ENCODE peak calls at places on chromosomes 4 and X, in five cellular contexts. A is RWPE1, O is caudate nucleus, G is tibial nerve, M is WERI-Rb-1. X is an unnamed sample.
A peak's percentile ranks its signal among the peaks of the same experiment; 100 is the strongest.

GRCh38 chrX:76279007-76279406 is 106.1 kb downstream of the PBDC1 start:
- DNase-seq in A (peak; percentile 7), O (no peak), G (peak; percentile 20), M (peak; percentile 48), X (peak; percentile 6)

GRCh38 chrX:11755724-11756123 is 2.3 kb upstream of the MSL3 start:
- DNase-seq in O (no peak), M (no peak), A (no peak), G (no peak), X (no peak)

GRCh38 chr4:1112174-1112820 is 1.1 kb downstream of the RNF212 start:
- DNase-seq in O (no peak), G (no peak), M (no peak), A (no peak), X (no peak)

GRCh38 chrX:1554469-1555210 is 17.7 kb upstream of the P2RY8 start:
- DNase-seq in O (no peak), A (no peak), M (no peak), G (no peak), X (no peak)

GRCh38 chrX:42109428-42109827 is 186.1 kb upstream of the CASK start:
- DNase-seq in A (no peak), M (no peak), G (no peak), O (no peak), X (no peak)

GRCh38 chr4:1154523-1155182 is 17.7 kb downstream of the SPON2 start:
- DNase-seq in A (no peak), G (no peak), M (no peak), O (no peak), X (no peak)

GRCh38 chr4:10345381-10345784 is 111.8 kb downstream of the ZNF518B start:
- DNase-seq in M (no peak), A (no peak), G (no peak), O (no peak), X (no peak)

GRCh38 chrX:39619182-39620009 is 478.4 kb downstream of the BCOR start:
- DNase-seq in A (peak; percentile 14), M (no peak), G (no peak), O (no peak), X (peak; percentile 51)

GRCh38 chrX:108811891-108812290 is 75.5 kb upstream of the IRS4 start:
- DNase-seq in A (no peak), M (peak; percentile 8), G (no peak), O (no peak), X (no peak)

GRCh38 chr4:6682862-6683590 is 10.7 kb upstream of the S100P start:
- DNase-seq in A (no peak), G (no peak), M (no peak), O (no peak), X (no peak)

GRCh38 chrX:114532093-114532805 is 51.6 kb upstream of the HTR2C start:
- DNase-seq in O (no peak), A (no peak), M (no peak), G (no peak), X (peak; percentile 15)

GRCh38 chr4:3434891-3435683 is 6.7 kb upstream of the HGFAC start:
- DNase-seq in G (no peak), O (no peak), M (no peak), A (no peak), X (no peak)

GRCh38 chrX:118726887-118727685 is at the start of gene IL13RA1:
- DNase-seq in G (peak; percentile 58), A (peak; percentile 78), O (peak; percentile 20), M (peak; percentile 77), X (peak; percentile 36)

GRCh38 chrX:15854080-15854655 is 445 bp downstream of the AP1S2 start:
- DNase-seq in A (no peak), G (no peak), O (peak; percentile 24), M (peak; percentile 75), X (no peak)

GRCh38 chrX:116930311-116930710 is 467.5 kb upstream of the CT83 start:
- DNase-seq in G (no peak), A (no peak), M (no peak), O (no peak), X (no peak)

GRCh38 chrX:38347136-38347535 is 5.3 kb upstream of the OTC start:
- DNase-seq in M (no peak), O (no peak), A (no peak), G (peak; percentile 6), X (peak; percentile 19)

GRCh38 chr4:100641326-100641725 is 123.5 kb upstream of the EMCN start:
- DNase-seq in O (no peak), M (no peak), A (no peak), G (no peak), X (no peak)

GRCh38 chr4:100649478-100649877 is 131.7 kb upstream of the EMCN start:
- DNase-seq in M (no peak), G (no peak), A (no peak), O (no peak), X (no peak)

GRCh38 chr4:100644150-100644549 is 126.3 kb upstream of the EMCN start:
- DNase-seq in A (no peak), O (no peak), G (no peak), M (no peak), X (no peak)
- H3K27ac ChIP-seq in A (no peak overlapping the region), O (no peak overlapping the region), G (no peak overlapping the region), M (no peak overlapping the region), X (no peak overlapping the region)

DNA sequence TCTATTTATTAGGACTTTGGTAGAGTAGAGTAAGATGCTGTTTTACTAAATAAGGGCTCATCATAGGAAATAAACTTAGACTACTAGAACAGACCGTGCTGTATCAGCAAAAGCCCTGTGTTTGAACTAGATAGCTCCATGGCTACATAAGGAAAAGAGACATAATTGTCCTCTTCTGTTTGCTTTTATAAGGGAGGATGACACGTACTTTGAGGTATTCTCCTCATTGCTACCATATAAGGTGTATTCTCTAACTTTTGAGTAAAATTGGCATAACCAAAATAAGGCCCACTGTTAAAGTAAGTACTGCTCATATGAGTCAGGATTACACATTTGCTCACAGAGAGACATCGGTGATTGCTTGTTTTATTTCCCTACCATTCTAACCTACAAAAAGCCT is 64.3 kb downstream of the PDLIM5 start:
- DNase-seq in A (peak; percentile 41), O (no peak), M (no peak), G (no peak), X (peak; percentile 86)
- H3K27ac ChIP-seq in A (peak overlapping the region; percentile 44), O (no peak overlapping the region), M (no peak overlapping the region), G (no peak overlapping the region), X (peak overlapping the region; percentile 28)

GRCh38 chr4:185534850-185535761 is at the start of gene PDLIM3:
- DNase-seq in O (peak; percentile 54), M (peak; percentile 69), A (peak; percentile 29), G (no peak), X (no peak)
- H3K27ac ChIP-seq in O (peak within 1 kb of the TSS; percentile 13), M (peak within 1 kb of the TSS; percentile 49), A (no peak within 1 kb of the TSS), G (peak within 1 kb of the TSS; percentile 81), X (no peak within 1 kb of the TSS)

GRCh38 chr4:175779081-175779620 is 32.9 kb downstream of the GPM6A start:
- DNase-seq in M (no peak), A (no peak), O (no peak), G (no peak), X (no peak)

GRCh38 chr4:175770555-175770954 is 41.5 kb downstream of the GPM6A start:
- DNase-seq in O (no peak), M (no peak), A (no peak), G (no peak), X (no peak)

GRCh38 chr4:175772170-175772685 is 39.8 kb downstream of the GPM6A start:
- DNase-seq in M (no peak), O (no peak), A (no peak), G (no peak), X (no peak)

DNA sequence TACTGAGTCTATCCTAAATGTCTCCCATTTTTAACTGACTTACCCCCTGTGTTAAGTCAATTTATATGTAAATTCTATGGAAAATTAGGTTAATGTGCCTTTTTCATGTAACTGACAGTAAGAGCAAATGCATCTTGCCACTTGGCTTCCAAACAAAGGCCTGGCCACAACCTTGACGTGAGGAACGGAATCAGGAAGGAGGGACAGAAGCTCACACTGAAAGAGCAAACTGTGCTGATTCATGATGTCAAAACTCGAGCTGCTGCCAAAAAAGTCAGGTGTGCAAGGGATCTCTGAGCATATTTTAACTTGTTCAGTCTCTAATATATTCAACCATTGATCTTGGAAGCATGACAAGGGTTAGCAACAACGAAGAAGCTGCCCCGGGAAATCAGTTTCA is 35.8 kb downstream of the GPM6A start:
- DNase-seq in M (no peak), G (no peak), O (peak; percentile 12), A (no peak), X (peak; percentile 2)
- H3K27ac ChIP-seq in M (no peak overlapping the region), G (no peak overlapping the region), O (no peak overlapping the region), A (no peak overlapping the region), X (no peak overlapping the region)

DNA sequence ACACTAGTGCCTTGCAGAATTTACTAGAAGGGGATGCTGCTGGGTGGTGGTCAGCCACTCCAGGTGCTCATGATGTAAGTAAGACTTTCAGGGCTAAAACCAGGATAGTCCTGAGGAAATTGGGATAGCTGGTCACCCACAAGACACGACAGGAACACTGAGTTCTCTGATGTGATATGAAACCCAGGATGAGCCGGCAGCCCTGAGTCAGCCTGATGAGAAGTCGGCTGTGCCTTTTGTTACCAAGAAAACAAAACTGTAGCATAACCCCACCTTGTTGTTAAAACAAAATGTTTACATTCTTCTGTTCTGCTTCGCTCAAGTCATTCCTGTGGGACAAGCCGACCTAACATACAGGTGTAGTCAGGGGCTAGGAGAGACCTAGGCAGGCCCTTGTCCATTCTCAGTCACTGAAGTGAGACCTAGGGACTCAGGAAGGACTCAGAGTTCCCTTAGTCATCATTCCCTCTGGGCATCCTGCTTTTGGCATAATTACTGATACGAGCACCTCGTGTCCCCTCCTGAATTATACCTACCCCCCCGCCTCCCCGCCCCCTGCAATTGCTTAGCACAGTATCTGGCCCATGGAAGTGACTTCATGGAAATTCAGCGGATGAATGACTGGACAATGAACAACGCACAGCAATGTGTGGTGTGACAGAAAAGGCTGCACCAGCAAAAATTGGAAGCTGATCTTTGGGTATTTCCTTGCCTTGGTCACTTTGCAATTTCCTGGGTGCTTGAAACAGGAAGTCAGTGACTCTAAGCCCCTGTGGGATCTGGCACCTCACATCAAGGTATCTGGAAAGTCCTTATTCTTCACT is 31.9 kb upstream of the TLR2 start:
- DNase-seq in M (no peak), A (peak; percentile 22), G (no peak), O (no peak), X (peak; percentile 83)
- H3K27ac ChIP-seq in M (no peak overlapping the region), A (peak overlapping the region; percentile 19), G (peak overlapping the region; percentile 37), O (peak overlapping the region; percentile 68), X (peak overlapping the region; percentile 88)

DNA sequence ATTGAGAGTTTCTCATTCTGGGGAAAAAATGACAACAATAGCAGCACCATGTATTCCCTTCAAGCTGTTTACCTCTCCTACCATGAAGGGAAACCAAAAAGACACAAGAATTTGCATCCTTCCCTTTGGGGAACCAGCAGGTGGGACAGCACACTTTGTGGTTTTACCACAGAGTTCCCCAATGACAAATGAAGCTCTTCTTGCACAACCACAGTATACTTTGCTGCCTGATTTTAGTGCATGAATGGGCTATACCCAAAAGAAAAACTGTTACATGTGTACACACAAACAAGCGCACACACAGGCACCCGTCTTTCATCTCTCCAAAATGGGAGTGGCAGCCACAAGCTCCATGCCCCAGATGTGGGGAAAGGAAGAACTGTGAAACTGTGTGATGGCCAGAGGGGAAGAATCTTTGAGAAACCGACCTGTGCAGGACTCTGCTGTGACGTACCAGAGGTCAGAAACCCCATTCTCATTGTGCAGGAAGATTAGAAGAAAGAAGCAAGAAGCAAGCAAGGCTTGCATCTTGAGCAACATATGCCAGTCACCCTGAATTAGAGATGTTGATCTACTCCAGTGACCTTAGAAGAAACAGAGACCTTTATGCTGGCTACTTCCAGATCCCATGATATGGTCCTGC is 2.7 kb upstream of the MAML3 start:
- DNase-seq in G (no peak), A (no peak), O (no peak), M (no peak), X (no peak)
- H3K27ac ChIP-seq in G (no peak overlapping the region), A (no peak overlapping the region), O (no peak overlapping the region), M (no peak overlapping the region), X (no peak overlapping the region)

X was measured in foreskin keratinocyte.